ENCODE peak calls at places on chromosome 14, in eight cellular contexts. T, F, G, O, Z, U, K and X are unnamed samples.

GRCh38 chr14:68655961-68656360 is 136.9 kb downstream of the ZFP36L1 start:
- DNase-seq in F (no peak), O (peak), T (no peak), Z (no peak), U (no peak), G (no peak), K (no peak), X (no peak)

GRCh38 chr14:102822311-102822863 is 45.1 kb downstream of the TRAF3 start:
- DNase-seq in Z (no peak), T (no peak), U (no peak), K (no peak), O (no peak), F (no peak), G (no peak), X (no peak)

GRCh38 chr14:44866770-44867169 is 95.0 kb downstream of the KLHL28 start:
- DNase-seq in Z (no peak), G (no peak), O (no peak), U (no peak), F (no peak), K (no peak), T (no peak), X (no peak)

GRCh38 chr14:50021261-50021660 is 95.1 kb downstream of the VCPKMT start:
- DNase-seq in F (no peak), T (no peak), O (no peak), Z (no peak), U (no peak), K (no peak), G (no peak), X (no peak)

GRCh38 chr14:77260631-77261030 is 10.4 kb downstream of the NGB start:
- DNase-seq in F (no peak), K (no peak), T (peak), U (no peak), O (no peak), Z (no peak), G (no peak), X (no peak)

GRCh38 chr14:95097385-95097784 is 59.9 kb downstream of the DICER1 start:
- DNase-seq in U (no peak), T (no peak), G (no peak), Z (no peak), F (no peak), K (no peak), O (no peak), X (no peak)

GRCh38 chr14:34895277-34895676 is 20.1 kb upstream of the BAZ1A start:
- DNase-seq in G (no peak), F (no peak), T (no peak), K (no peak), O (no peak), U (no peak), Z (no peak), X (no peak)

GRCh38 chr14:79564371-79564770 is 646.9 kb downstream of the DIO2 start:
- DNase-seq in O (no peak), K (no peak), Z (no peak), F (no peak), T (no peak), U (no peak), G (no peak), X (no peak)

GRCh38 chr14:20564501-20564997 is 3.7 kb upstream of the RNASE9 start:
- DNase-seq in K (no peak), F (no peak), Z (no peak), G (no peak), T (no peak), U (no peak), O (no peak), X (no peak)

GRCh38 chr14:77140937-77141591 is 527 bp downstream of the ZDHHC22 start:
- DNase-seq in K (no peak), O (no peak), G (no peak), T (no peak), U (peak), Z (no peak), F (peak), X (no peak)

GRCh38 chr14:22887260-22887989 is 4.4 kb downstream of the REM2 start:
- DNase-seq in F (peak), G (peak), O (peak), Z (no peak), K (no peak), U (no peak), T (peak), X (no peak)

GRCh38 chr14:33646692-33647260 is 304.1 kb downstream of the EGLN3 start:
- DNase-seq in F (peak), G (no peak), O (no peak), U (no peak), Z (no peak), T (no peak), K (no peak), X (no peak)

GRCh38 chr14:75280831-75281690 is 2.4 kb downstream of the FOS start:
- DNase-seq in T (no peak), K (no peak), O (peak), Z (no peak), U (peak), F (peak), G (no peak), X (peak)

GRCh38 chr14:74437654-74438053 is 11.6 kb upstream of the SYNDIG1L start:
- DNase-seq in T (no peak), O (no peak), K (no peak), Z (no peak), U (no peak), F (no peak), G (no peak), X (no peak)

GRCh38 chr14:76720382-76720813 is 40.9 kb upstream of the VASH1 start:
- DNase-seq in F (peak), K (peak), O (no peak), G (peak), Z (peak), T (peak), U (peak), X (no peak)

GRCh38 chr14:25259470-25259869 is 209.5 kb upstream of the STXBP6 start:
- DNase-seq in G (no peak), O (no peak), K (no peak), F (no peak), U (no peak), Z (no peak), T (no peak), X (no peak)

GRCh38 chr14:51068268-51068667 is 26.6 kb downstream of the TRIM9 start:
- DNase-seq in T (no peak), G (no peak), Z (no peak), O (no peak), U (no peak), F (no peak), K (no peak), X (no peak)

GRCh38 chr14:19771895-19772430 is 1.3 kb upstream of the OR4M1 start:
- DNase-seq in O (no peak), U (no peak), G (no peak), T (no peak), Z (no peak), K (no peak), F (no peak), X (no peak)

GRCh38 chr14:95143813-95144620 is 13.3 kb downstream of the DICER1 start:
- DNase-seq in K (peak), U (no peak), T (no peak), G (no peak), F (peak), O (no peak), Z (no peak), X (no peak)

GRCh38 chr14:60805881-60806569 is 71.5 kb downstream of the MNAT1 start:
- DNase-seq in U (no peak), Z (no peak), O (no peak), K (no peak), G (no peak), T (no peak), F (peak), X (no peak)

GRCh38 chr14:48382961-48383360 is 707.6 kb upstream of the MDGA2 start:
- DNase-seq in G (no peak), O (no peak), F (no peak), U (peak), T (no peak), K (no peak), Z (no peak), X (no peak)

GRCh38 chr14:58098507-58098906 is 53.5 kb downstream of the ARMH4 start:
- DNase-seq in U (no peak), T (no peak), K (peak), Z (no peak), F (no peak), G (peak), O (no peak), X (no peak)

GRCh38 chr14:81446279-81447007 is 46.3 kb upstream of the STON2 start:
- DNase-seq in O (no peak), T (no peak), U (no peak), G (no peak), K (no peak), Z (no peak), F (no peak), X (no peak)

GRCh38 chr14:39175445-39176262 is 600 bp downstream of the PNN start:
- DNase-seq in U (peak), O (peak), F (no peak), T (peak), Z (peak), K (no peak), G (no peak), X (no peak)

GRCh38 chr14:59004012-59004411 is 184.5 kb upstream of the DAAM1 start:
- DNase-seq in O (no peak), Z (no peak), G (no peak), U (no peak), K (no peak), T (no peak), F (no peak), X (no peak)

GRCh38 chr14:22598896-22599244 is 770 bp downstream of the ABHD4 start:
- DNase-seq in K (no peak), U (no peak), T (no peak), O (peak), G (peak), Z (no peak), F (peak), X (no peak)

GRCh38 chr14:34203271-34203722 is 252.4 kb upstream of the EGLN3 start:
- DNase-seq in Z (no peak), O (no peak), T (no peak), K (no peak), G (no peak), U (no peak), F (no peak), X (no peak)

GRCh38 chr14:20546877-20547276 is 14.0 kb downstream of the RNASE9 start:
- DNase-seq in G (no peak), U (no peak), F (no peak), K (no peak), Z (no peak), O (peak), T (no peak), X (no peak)

GRCh38 chr14:102659797-102660196 is 67.3 kb downstream of the RCOR1 start:
- DNase-seq in F (peak), Z (no peak), G (no peak), K (no peak), U (no peak), T (no peak), O (no peak), X (no peak)

GRCh38 chr14:104150201-104151027 is 12.0 kb downstream of the KIF26A start:
- DNase-seq in F (peak), G (no peak), T (no peak), Z (no peak), K (no peak), O (no peak), U (no peak), X (no peak)

GRCh38 chr14:38042356-38042755 is 165.3 kb upstream of the SSTR1 start:
- DNase-seq in T (no peak), G (no peak), O (no peak), Z (no peak), F (peak), K (no peak), U (no peak), X (no peak)

GRCh38 chr14:50828738-50829471 is 2.1 kb downstream of the NIN start:
- DNase-seq in F (no peak), O (no peak), T (no peak), U (no peak), Z (no peak), K (no peak), G (no peak), X (no peak)

GRCh38 chr14:35435177-35435576 is 30.6 kb upstream of the NFKBIA start:
- DNase-seq in Z (no peak), T (no peak), O (no peak), K (no peak), F (no peak), G (no peak), U (no peak), X (no peak)

GRCh38 chr14:74804219-74804825 is 41.2 kb downstream of the YLPM1 start:
- DNase-seq in Z (no peak), U (no peak), O (no peak), T (peak), F (peak), K (no peak), G (no peak), X (no peak)

GRCh38 chr14:59140441-59140840 is 48.0 kb upstream of the DAAM1 start:
- DNase-seq in K (no peak), T (no peak), O (no peak), F (no peak), Z (no peak), G (no peak), U (no peak), X (no peak)

GRCh38 chr14:59302313-59302712 is 113.8 kb downstream of the DAAM1 start:
- DNase-seq in O (no peak), K (no peak), G (no peak), U (no peak), F (no peak), Z (no peak), T (no peak), X (no peak)

GRCh38 chr14:77296906-77297305 is 23.8 kb downstream of the POMT2 start:
- DNase-seq in U (no peak), G (no peak), F (no peak), Z (no peak), K (no peak), O (no peak), T (no peak), X (no peak)

DNA sequence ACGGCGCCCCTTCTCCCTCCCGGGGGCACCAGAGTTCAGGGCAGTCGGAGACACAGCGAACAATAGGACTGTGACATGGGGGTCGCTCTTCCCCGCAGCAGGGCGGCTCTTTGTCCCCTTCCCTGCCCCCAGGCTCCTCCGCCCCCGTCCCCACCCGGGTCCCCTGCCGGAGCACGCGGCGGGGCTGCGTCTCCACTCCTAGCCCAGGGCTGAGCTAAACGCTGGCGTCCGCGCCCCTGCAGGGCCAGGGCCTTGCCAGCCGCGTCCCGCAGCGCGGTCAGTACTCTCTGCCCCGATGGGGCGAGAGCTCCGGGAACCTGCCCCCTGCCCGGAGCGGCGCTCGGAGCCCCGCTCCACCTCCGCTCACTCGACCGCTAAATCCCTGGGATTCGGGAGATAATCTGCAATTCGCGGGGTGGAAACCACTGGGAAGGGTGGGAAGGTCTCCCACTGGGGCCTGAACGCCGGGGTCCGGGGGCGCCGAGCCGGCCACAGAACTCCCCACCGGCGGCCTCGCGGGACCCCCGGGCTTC is 825 bp upstream of the CCDC85C start:
- DNase-seq in G (no peak), F (peak), Z (no peak), U (peak), O (no peak), K (no peak), T (no peak), X (no peak)
- TF ChIP-seq CTCF in G (no peak), F (no peak), Z (no peak), U (no peak), O (no peak), K (no peak), T (no peak), X (no peak)

GRCh38 chr14:55893695-55894094 is 224.5 kb upstream of the PELI2 start:
- DNase-seq in F (no peak), T (no peak), G (no peak), K (no peak), Z (no peak), U (no peak), O (no peak), X (no peak)
- TF ChIP-seq CTCF in F (no peak), T (no peak), G (no peak), K (no peak), Z (no peak), U (no peak), O (no peak), X (no peak)

DNA sequence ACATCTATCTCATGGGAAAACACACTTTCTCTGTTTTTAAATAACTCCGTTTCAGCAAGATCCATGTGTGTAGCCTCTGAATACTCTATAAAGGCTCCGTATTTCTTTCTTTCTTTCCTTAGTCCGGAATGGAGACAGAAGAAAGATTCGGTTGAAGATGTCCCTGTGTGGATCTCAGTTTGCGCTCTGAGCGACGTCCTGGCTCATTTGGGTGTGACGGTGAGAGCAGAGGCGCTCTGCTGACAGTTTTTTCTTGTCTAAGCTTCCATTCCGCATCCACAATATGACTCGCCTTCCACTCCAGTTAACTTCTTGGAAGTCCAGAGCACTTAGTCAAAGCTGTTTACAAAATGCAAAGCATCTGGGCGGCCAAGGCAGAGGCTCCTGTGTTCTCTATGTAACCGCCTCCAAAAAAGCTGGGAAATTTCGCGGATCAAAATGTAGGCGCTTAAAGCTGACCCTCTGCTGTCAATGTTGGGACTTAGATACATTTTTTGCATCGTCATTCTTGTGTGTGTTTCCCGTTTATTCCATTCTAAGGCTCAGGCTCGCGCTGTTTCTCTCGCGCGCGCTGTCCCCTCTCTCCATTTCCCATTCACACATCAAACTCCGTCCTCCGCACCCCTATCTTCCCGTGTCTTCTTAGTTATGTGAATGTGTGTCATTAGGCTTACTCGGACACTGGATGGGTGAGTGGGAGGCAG is 910 bp upstream of the FLRT2 start:
- DNase-seq in O (no peak), T (peak), Z (no peak), F (peak), U (no peak), G (no peak), K (no peak), X (no peak)
- TF ChIP-seq CTCF in O (no peak), T (no peak), Z (no peak), F (no peak), U (no peak), G (no peak), K (no peak), X (no peak)

DNA sequence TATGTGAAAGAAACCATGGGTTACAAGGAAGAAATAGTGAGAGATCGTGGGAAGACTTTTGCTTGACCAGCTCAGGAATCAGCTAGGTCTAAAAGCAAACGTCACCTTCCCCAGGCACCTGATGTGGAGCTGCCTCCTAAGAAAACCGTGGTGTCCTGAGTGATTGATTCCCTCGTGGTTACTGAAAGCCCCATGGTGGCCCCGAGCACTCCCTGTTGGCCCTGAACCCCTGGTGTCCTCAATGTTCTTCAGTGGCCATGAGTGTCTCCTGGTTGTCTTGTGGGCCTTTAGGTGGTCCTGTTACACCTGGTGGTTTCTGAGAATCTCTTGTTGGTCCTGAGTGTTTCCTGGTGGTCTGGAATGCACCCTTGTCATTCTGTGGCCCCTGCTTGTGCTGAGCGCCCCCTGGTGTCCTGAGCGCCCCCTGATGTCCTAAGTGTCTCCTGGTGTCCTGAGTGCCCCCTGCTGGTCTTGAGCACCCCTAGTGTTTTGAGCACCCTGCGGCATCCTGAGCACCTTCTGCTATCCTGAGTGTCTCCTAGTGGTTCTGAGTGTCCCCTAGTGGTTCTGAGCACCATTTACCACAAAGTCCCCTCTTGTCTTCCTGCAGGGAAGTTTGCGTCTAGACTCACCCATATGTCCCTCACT is 518.7 kb downstream of the TMEM121 start:
- DNase-seq in G (no peak), Z (no peak), F (no peak), T (peak), O (peak), K (no peak), U (peak), X (peak)
- TF ChIP-seq CTCF in G (no peak), Z (peak), F (no peak), T (no peak), O (peak), K (no peak), U (peak), X (peak)

GRCh38 chr14:37021406-37021805 is 151.0 kb downstream of the SLC25A21 start:
- DNase-seq in T (no peak), Z (no peak), K (no peak), O (no peak), F (no peak), G (no peak), U (no peak), X (no peak)

GRCh38 chr14:37019488-37019887 is 152.9 kb downstream of the SLC25A21 start:
- DNase-seq in U (no peak), T (no peak), G (no peak), Z (no peak), F (no peak), K (no peak), O (no peak), X (no peak)

GRCh38 chr14:37018571-37019240 is 153.7 kb downstream of the SLC25A21 start:
- DNase-seq in T (no peak), K (no peak), U (no peak), O (no peak), F (no peak), Z (no peak), G (no peak), X (no peak)

GRCh38 chr14:37027188-37027824 is 145.1 kb downstream of the SLC25A21 start:
- DNase-seq in U (no peak), G (no peak), T (no peak), Z (no peak), F (no peak), K (no peak), O (no peak), X (no peak)

DNA sequence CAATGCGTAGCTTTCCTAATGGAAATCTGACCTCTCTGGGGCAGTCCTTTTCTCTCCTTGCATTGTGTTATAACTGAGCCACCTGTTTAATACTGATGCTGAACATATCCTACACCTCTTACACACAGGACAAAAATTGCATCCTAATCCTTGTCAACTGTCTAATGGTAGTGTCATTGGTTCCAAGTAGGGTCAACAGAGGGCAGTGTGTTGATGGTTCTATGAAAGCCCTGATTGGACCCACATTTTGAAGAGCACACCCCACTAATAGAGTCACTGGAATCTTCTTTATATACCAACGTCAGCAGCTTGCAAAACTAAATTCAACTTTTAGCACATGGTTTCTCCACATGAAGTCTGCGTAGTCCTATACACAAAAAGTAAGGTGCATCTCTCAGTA is 148.2 kb downstream of the SLC25A21 start:
- DNase-seq in F (no peak), O (no peak), K (no peak), T (no peak), U (no peak), Z (no peak), G (no peak), X (no peak)
- TF ChIP-seq CTCF in F (no peak), O (peak), K (no peak), T (no peak), U (no peak), Z (no peak), G (no peak), X (no peak)

GRCh38 chr14:73188501-73188903 is 48.8 kb upstream of the PAPLN start:
- DNase-seq in G (no peak), K (no peak), O (no peak), T (no peak), U (no peak), F (peak), Z (no peak), X (no peak)
- TF ChIP-seq CTCF in G (no peak), K (no peak), O (no peak), T (no peak), U (no peak), F (no peak), Z (no peak), X (no peak)